ENCODE peak calls at places on chromosomes 12 and 14, in five cellular contexts. One of them, this sample, is unnamed.

GRCh38 chr12:26058818-26059217 is 66.0 kb downstream of the BHLHE41 start:
- DNase-seq in body of pancreas: no peak
- DNase-seq in SK-N-SH: no peak
- DNase-seq in ascending aorta: no peak
- DNase-seq in right lobe of liver: no peak
- DNase-seq in this sample: no peak

GRCh38 chr12:91630118-91630517 is 447.5 kb upstream of the DCN start:
- DNase-seq in body of pancreas: no peak
- DNase-seq in SK-N-SH: peak; percentile 46
- DNase-seq in ascending aorta: no peak
- DNase-seq in right lobe of liver: no peak
- DNase-seq in this sample: peak; percentile 21

GRCh38 chr14:60654303-60654925 is 5.1 kb upstream of the SIX1 start:
- DNase-seq in body of pancreas: no peak
- DNase-seq in SK-N-SH: peak; percentile 44
- DNase-seq in ascending aorta: no peak
- DNase-seq in right lobe of liver: no peak
- DNase-seq in this sample: no peak

GRCh38 chr14:61640158-61640833 is 55.0 kb upstream of the HIF1A start:
- DNase-seq in body of pancreas: no peak
- DNase-seq in SK-N-SH: no peak
- DNase-seq in ascending aorta: no peak
- DNase-seq in right lobe of liver: no peak
- DNase-seq in this sample: no peak

GRCh38 chr12:76706099-76706498 is 57.8 kb upstream of the ZDHHC17 start:
- DNase-seq in body of pancreas: no peak
- DNase-seq in SK-N-SH: no peak
- DNase-seq in ascending aorta: no peak
- DNase-seq in right lobe of liver: no peak
- DNase-seq in this sample: no peak

GRCh38 chr12:98332626-98333025 is 182.8 kb upstream of the TMPO start:
- DNase-seq in body of pancreas: no peak
- DNase-seq in SK-N-SH: no peak
- DNase-seq in ascending aorta: no peak
- DNase-seq in right lobe of liver: no peak
- DNase-seq in this sample: no peak

GRCh38 chr14:65826946-65827345 is 414.4 kb downstream of the FUT8 start:
- DNase-seq in body of pancreas: no peak
- DNase-seq in SK-N-SH: no peak
- DNase-seq in ascending aorta: no peak
- DNase-seq in right lobe of liver: no peak
- DNase-seq in this sample: no peak

GRCh38 chr14:90291699-90292098 is 35.3 kb downstream of the PSMC1 start:
- DNase-seq in body of pancreas: no peak
- DNase-seq in SK-N-SH: no peak
- DNase-seq in ascending aorta: no peak
- DNase-seq in right lobe of liver: peak; percentile 25
- DNase-seq in this sample: no peak

GRCh38 chr12:101759396-101760047 is 20.3 kb upstream of the SYCP3 start:
- DNase-seq in body of pancreas: peak; percentile 17
- DNase-seq in SK-N-SH: peak; percentile 59
- DNase-seq in ascending aorta: no peak
- DNase-seq in right lobe of liver: no peak
- DNase-seq in this sample: no peak

GRCh38 chr14:88346048-88346639 is 23.1 kb upstream of the KCNK10 start:
- DNase-seq in body of pancreas: no peak
- DNase-seq in SK-N-SH: no peak
- DNase-seq in ascending aorta: no peak
- DNase-seq in right lobe of liver: no peak
- DNase-seq in this sample: no peak

GRCh38 chr12:112456029-112456428 is 37.3 kb downstream of the PTPN11 start:
- DNase-seq in body of pancreas: no peak
- DNase-seq in SK-N-SH: no peak
- DNase-seq in ascending aorta: no peak
- DNase-seq in right lobe of liver: no peak
- DNase-seq in this sample: no peak

GRCh38 chr12:2722806-2723205 is 72.0 kb upstream of the FKBP4 start:
- DNase-seq in body of pancreas: peak; percentile 69
- DNase-seq in SK-N-SH: no peak
- DNase-seq in ascending aorta: no peak
- DNase-seq in right lobe of liver: no peak
- DNase-seq in this sample: no peak

GRCh38 chr14:89773644-89774316 is 180.8 kb downstream of the EFCAB11 start:
- DNase-seq in body of pancreas: peak; percentile 48
- DNase-seq in SK-N-SH: no peak
- DNase-seq in ascending aorta: no peak
- DNase-seq in right lobe of liver: peak; percentile 55
- DNase-seq in this sample: peak; percentile 64

GRCh38 chr12:25420116-25420515 is 133.0 kb downstream of the LMNTD1 start:
- DNase-seq in body of pancreas: no peak
- DNase-seq in SK-N-SH: no peak
- DNase-seq in ascending aorta: no peak
- DNase-seq in right lobe of liver: no peak
- DNase-seq in this sample: no peak

GRCh38 chr14:49287004-49287403 is 299.2 kb downstream of the RPS29 start:
- DNase-seq in body of pancreas: no peak
- DNase-seq in SK-N-SH: no peak
- DNase-seq in ascending aorta: no peak
- DNase-seq in right lobe of liver: no peak
- DNase-seq in this sample: no peak

GRCh38 chr14:54893151-54893760 is 9.4 kb downstream of the GCH1 start:
- DNase-seq in body of pancreas: peak; percentile 73
- DNase-seq in SK-N-SH: peak; percentile 51
- DNase-seq in ascending aorta: no peak
- DNase-seq in right lobe of liver: no peak
- DNase-seq in this sample: peak; percentile 55

GRCh38 chr12:15829255-15829654 is 40.1 kb upstream of the EPS8 start:
- DNase-seq in body of pancreas: no peak
- DNase-seq in SK-N-SH: no peak
- DNase-seq in ascending aorta: no peak
- DNase-seq in right lobe of liver: no peak
- DNase-seq in this sample: no peak

GRCh38 chr12:40184493-40185302 is 40.1 kb upstream of the LRRK2 start:
- DNase-seq in body of pancreas: no peak
- DNase-seq in SK-N-SH: no peak
- DNase-seq in ascending aorta: no peak
- DNase-seq in right lobe of liver: no peak
- DNase-seq in this sample: no peak

GRCh38 chr14:89000007-89000942 is 175.8 kb downstream of the TTC8 start:
- DNase-seq in body of pancreas: peak; percentile 56
- DNase-seq in SK-N-SH: no peak
- DNase-seq in ascending aorta: no peak
- DNase-seq in right lobe of liver: no peak
- DNase-seq in this sample: peak; percentile 74

GRCh38 chr12:27068863-27069262 is 13.5 kb downstream of the C12orf71 start:
- DNase-seq in body of pancreas: no peak
- DNase-seq in SK-N-SH: no peak
- DNase-seq in ascending aorta: no peak
- DNase-seq in right lobe of liver: no peak
- DNase-seq in this sample: no peak

GRCh38 chr12:75692883-75693282 is 181.5 kb upstream of the KRR1 start:
- DNase-seq in body of pancreas: no peak
- DNase-seq in SK-N-SH: no peak
- DNase-seq in ascending aorta: no peak
- DNase-seq in right lobe of liver: no peak
- DNase-seq in this sample: no peak

GRCh38 chr12:114275937-114276785 is 129.8 kb downstream of the TBX5 start:
- DNase-seq in body of pancreas: no peak
- DNase-seq in SK-N-SH: no peak
- DNase-seq in ascending aorta: no peak
- DNase-seq in right lobe of liver: no peak
- DNase-seq in this sample: no peak

GRCh38 chr12:43728117-43728516 is 30.5 kb downstream of the PUS7L start:
- DNase-seq in body of pancreas: no peak
- DNase-seq in SK-N-SH: no peak
- DNase-seq in ascending aorta: no peak
- DNase-seq in right lobe of liver: no peak
- DNase-seq in this sample: no peak

GRCh38 chr14:102007916-102008418 is 43.6 kb downstream of the DYNC1H1 start:
- DNase-seq in body of pancreas: no peak
- DNase-seq in SK-N-SH: no peak
- DNase-seq in ascending aorta: no peak
- DNase-seq in right lobe of liver: no peak
- DNase-seq in this sample: no peak

GRCh38 chr14:71142375-71143038 is 235.2 kb downstream of the PCNX1 start:
- DNase-seq in body of pancreas: no peak
- DNase-seq in SK-N-SH: no peak
- DNase-seq in ascending aorta: no peak
- DNase-seq in right lobe of liver: no peak
- DNase-seq in this sample: no peak

DNA sequence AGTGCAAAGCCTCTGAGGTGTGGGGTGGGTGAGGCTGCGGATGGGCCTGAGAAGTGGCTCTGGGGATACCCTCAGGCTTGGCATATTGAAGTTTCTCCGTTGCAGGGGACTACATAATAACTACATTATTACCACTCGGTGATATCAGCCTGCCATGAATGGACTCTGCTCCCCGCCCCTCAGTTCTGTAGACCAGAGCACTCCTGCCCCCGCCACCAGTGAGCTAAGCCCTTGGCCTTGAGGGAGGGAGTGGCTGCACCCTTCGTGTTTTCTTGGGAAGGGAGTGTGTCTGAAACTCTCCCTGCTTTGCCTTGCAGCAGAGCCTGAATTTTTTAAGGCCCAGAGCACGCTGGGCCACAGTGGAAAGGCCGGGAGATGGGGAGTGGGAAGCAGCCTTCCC is 1.7 kb downstream of the ORAI1 start:
- DNase-seq in body of pancreas: peak; percentile 38
- DNase-seq in SK-N-SH: peak; percentile 11
- DNase-seq in ascending aorta: no peak
- DNase-seq in right lobe of liver: no peak
- DNase-seq in this sample: no peak
- H3K4me3 ChIP-seq in body of pancreas: no peak overlapping the region
- H3K4me3 ChIP-seq in SK-N-SH: no peak overlapping the region
- H3K4me3 ChIP-seq in ascending aorta: peak overlapping the region; percentile 77
- H3K4me3 ChIP-seq in right lobe of liver: peak overlapping the region; percentile 82
- H3K4me3 ChIP-seq in this sample: peak overlapping the region; percentile 61

GRCh38 chr14:104210548-104211195 is 72.3 kb downstream of the KIF26A start:
- DNase-seq in body of pancreas: no peak
- DNase-seq in SK-N-SH: no peak
- DNase-seq in ascending aorta: no peak
- DNase-seq in right lobe of liver: no peak
- DNase-seq in this sample: no peak
- H3K9me3 ChIP-seq in body of pancreas: no peaks in the 10 kb centered on the region
- H3K9me3 ChIP-seq in SK-N-SH: no peaks in the 10 kb centered on the region
- H3K9me3 ChIP-seq in ascending aorta: no peaks in the 10 kb centered on the region
- H3K9me3 ChIP-seq in right lobe of liver: no peaks in the 10 kb centered on the region
- H3K9me3 ChIP-seq in this sample: no peaks in the 10 kb centered on the region

GRCh38 chr12:124508323-124509096 is 58.9 kb downstream of the NCOR2 start:
- DNase-seq in body of pancreas: no peak
- DNase-seq in SK-N-SH: no peak
- DNase-seq in ascending aorta: no peak
- DNase-seq in right lobe of liver: no peak
- DNase-seq in this sample: no peak

GRCh38 chr12:124509300-124509675 is 58.1 kb downstream of the NCOR2 start:
- DNase-seq in body of pancreas: no peak
- DNase-seq in SK-N-SH: no peak
- DNase-seq in ascending aorta: no peak
- DNase-seq in right lobe of liver: no peak
- DNase-seq in this sample: no peak

GRCh38 chr12:124506832-124507153 is 60.6 kb downstream of the NCOR2 start:
- DNase-seq in body of pancreas: no peak
- DNase-seq in SK-N-SH: no peak
- DNase-seq in ascending aorta: no peak
- DNase-seq in right lobe of liver: no peak
- DNase-seq in this sample: no peak

GRCh38 chr12:124506145-124506831 is 61.1 kb downstream of the NCOR2 start:
- DNase-seq in body of pancreas: peak; percentile 86
- DNase-seq in SK-N-SH: peak; percentile 89
- DNase-seq in ascending aorta: peak; percentile 84
- DNase-seq in right lobe of liver: peak; percentile 70
- DNase-seq in this sample: peak; percentile 72

DNA sequence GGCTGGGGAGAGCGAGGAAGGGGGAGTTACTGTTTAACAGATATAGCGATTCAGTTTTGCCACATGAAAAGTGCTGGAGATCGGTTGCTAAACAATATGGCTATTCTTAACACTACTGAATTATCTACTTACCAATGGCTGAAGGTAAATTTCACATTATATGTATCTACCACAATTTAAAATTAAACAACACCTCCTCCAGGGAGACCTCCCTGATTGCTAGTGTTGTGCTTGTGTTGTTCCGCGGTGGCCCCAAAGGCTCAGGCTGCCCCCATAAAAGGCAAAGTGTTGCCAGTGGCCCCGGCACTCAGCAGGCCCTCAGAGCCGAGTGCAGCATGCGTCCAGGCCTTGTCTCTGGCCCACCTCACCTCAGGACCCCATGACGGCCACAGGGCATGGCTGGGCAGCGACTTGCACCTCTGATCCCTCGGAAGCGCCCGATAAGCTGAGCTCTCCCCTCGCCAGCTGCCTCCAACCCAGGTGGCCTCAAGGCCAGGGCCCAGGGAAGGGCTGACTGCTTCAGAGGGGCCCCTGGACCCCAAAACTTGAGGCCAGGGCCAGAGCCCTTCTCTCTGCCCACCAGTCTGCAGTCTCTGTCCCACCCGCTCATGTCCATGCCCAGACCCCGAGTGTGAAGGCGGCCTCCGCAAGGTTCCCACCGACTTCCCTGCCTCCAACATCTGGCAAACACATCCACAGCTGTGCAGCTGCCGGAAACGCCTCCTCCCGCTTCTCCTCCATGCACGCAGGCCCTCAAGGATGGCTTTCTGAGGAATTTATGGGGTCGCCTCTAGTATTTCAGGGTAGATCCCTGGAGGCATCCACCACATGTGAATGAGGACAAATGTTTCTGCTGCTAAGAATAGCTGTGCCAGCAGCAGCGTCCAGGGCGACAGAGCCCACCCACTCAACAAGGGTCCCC is 60.0 kb downstream of the NCOR2 start:
- DNase-seq in body of pancreas: no peak
- DNase-seq in SK-N-SH: peak; percentile 61
- DNase-seq in ascending aorta: no peak
- DNase-seq in right lobe of liver: no peak
- DNase-seq in this sample: no peak
- H3K4me3 ChIP-seq in body of pancreas: no peak overlapping the region
- H3K4me3 ChIP-seq in SK-N-SH: no peak overlapping the region
- H3K4me3 ChIP-seq in ascending aorta: no peak overlapping the region
- H3K4me3 ChIP-seq in right lobe of liver: no peak overlapping the region
- H3K4me3 ChIP-seq in this sample: peak overlapping the region; percentile 39

DNA sequence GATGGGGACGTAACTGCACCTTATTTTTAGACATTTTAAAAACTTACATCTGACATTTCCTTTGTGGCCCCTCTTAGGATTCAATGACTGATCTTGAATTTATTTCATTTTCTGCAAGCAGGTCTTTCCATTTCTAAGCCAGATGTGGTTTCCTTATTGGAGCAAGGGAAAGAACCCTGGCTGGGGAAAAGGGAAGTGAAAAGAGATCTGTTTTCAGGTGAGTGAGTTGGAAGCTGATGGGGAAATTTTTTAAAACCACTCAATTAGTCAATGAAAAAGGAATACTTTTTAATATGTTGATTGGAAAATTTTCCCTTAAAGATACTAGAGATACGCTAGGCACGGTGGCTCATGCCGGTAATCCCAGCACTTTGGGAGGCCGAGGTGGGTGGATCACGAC is 2.6 kb downstream of the ZNF140 start:
- DNase-seq in body of pancreas: no peak
- DNase-seq in SK-N-SH: no peak
- DNase-seq in ascending aorta: no peak
- DNase-seq in right lobe of liver: no peak
- DNase-seq in this sample: no peak
- H3K9me3 ChIP-seq in body of pancreas: peaks cover 3% of the 10 kb centered on the region
- H3K9me3 ChIP-seq in SK-N-SH: peaks cover 24% of the 10 kb centered on the region
- H3K9me3 ChIP-seq in ascending aorta: peaks cover 86% of the 10 kb centered on the region
- H3K9me3 ChIP-seq in right lobe of liver: no peaks in the 10 kb centered on the region
- H3K9me3 ChIP-seq in this sample: peaks cover 5% of the 10 kb centered on the region